ENCODE peak calls at places on chromosomes 7 and 10, in seven cellular contexts. M is cardiac muscle cell, J is HFF-Myc, F is spleen, O is suprapubic skin, T is MM.1S, G is neural crest cell. X is an unnamed sample.

GRCh38 chr10:72084094-72084459 is 4.3 kb downstream of the SPOCK2 start:
- DNase-seq in M (no peak), J (no peak), F (peak; percentile 72), G (no peak), O (no peak), T (no peak), X (no peak)

GRCh38 chr7:29652611-29653010 is 89.0 kb downstream of the PRR15 start:
- DNase-seq in J (no peak), O (no peak), T (no peak), M (no peak), G (no peak), F (no peak), X (no peak)

GRCh38 chr7:100540073-100540723 is 1.2 kb downstream of the AGFG2 start:
- DNase-seq in T (no peak), G (no peak), M (no peak), O (no peak), F (no peak), J (no peak), X (no peak)

GRCh38 chr7:139658919-139659675 is 118.7 kb downstream of the HIPK2 start:
- DNase-seq in T (no peak), G (no peak), M (no peak), O (no peak), F (no peak), J (no peak), X (no peak)

GRCh38 chr7:260441-261281 is 29.3 kb upstream of the FOXL3 start:
- DNase-seq in T (no peak), M (no peak), O (peak; percentile 59), G (no peak), F (peak; percentile 64), J (no peak), X (no peak)

GRCh38 chr7:137025469-137026175 is 157.2 kb downstream of the CHRM2 start:
- DNase-seq in O (no peak), M (no peak), J (no peak), F (no peak), T (no peak), G (no peak), X (peak; percentile 72)

GRCh38 chr7:117250801-117251200 is 72.1 kb downstream of the WNT2 start:
- DNase-seq in O (no peak), G (no peak), J (no peak), M (no peak), F (no peak), T (no peak), X (no peak)

GRCh38 chr7:99407849-99408346 is 499 bp downstream of the PDAP1 start:
- DNase-seq in F (no peak), G (no peak), O (peak; percentile 88), M (peak; percentile 40), T (no peak), J (no peak), X (peak; percentile 40)

GRCh38 chr10:18866852-18867251 is 181.7 kb upstream of the MALRD1 start:
- DNase-seq in J (no peak), T (no peak), O (no peak), G (no peak), F (no peak), M (no peak), X (no peak)

GRCh38 chr10:94439275-94439861 is 37.0 kb downstream of the TBC1D12 start:
- DNase-seq in F (no peak), G (no peak), T (no peak), M (no peak), J (no peak), O (no peak), X (no peak)

GRCh38 chr7:85469446-85469970 is 282.7 kb upstream of the SEMA3D start:
- DNase-seq in O (no peak), M (no peak), T (no peak), J (no peak), G (no peak), F (no peak), X (peak; percentile 47)

GRCh38 chr7:91398341-91398740 is 134.1 kb downstream of the FZD1 start:
- DNase-seq in G (no peak), F (no peak), J (no peak), T (no peak), O (no peak), M (no peak), X (no peak)

GRCh38 chr7:17599733-17600685 is 301.6 kb downstream of the AHR start:
- DNase-seq in F (no peak), T (no peak), O (no peak), G (no peak), J (peak; percentile 91), M (no peak), X (peak; percentile 77)

GRCh38 chr10:4947635-4948596 is 15.3 kb upstream of the AKR1C1 start:
- DNase-seq in M (peak; percentile 4), J (peak; percentile 36), O (peak; percentile 66), F (no peak), T (no peak), G (no peak), X (peak; percentile 81)

GRCh38 chr7:37028909-37029440 is 304.7 kb upstream of the AOAH start:
- DNase-seq in M (no peak), F (no peak), O (no peak), G (no peak), T (no peak), J (no peak), X (no peak)

GRCh38 chr7:142030846-142031245 is 35.2 kb downstream of the MGAM start:
- DNase-seq in J (no peak), O (no peak), T (no peak), M (no peak), F (no peak), G (no peak), X (no peak)

GRCh38 chr10:100403734-100404133 is 56.7 kb downstream of the SCD start:
- DNase-seq in F (no peak), G (no peak), J (no peak), M (no peak), O (no peak), T (no peak), X (no peak)

GRCh38 chr10:109025187-109025586 is 898.1 kb downstream of the XPNPEP1 start:
- DNase-seq in F (no peak), G (no peak), M (no peak), O (no peak), T (no peak), J (no peak), X (no peak)

GRCh38 chr7:28433604-28434254 is 21.4 kb downstream of the CREB5 start:
- DNase-seq in O (no peak), J (no peak), M (peak; percentile 68), G (no peak), F (no peak), T (no peak), X (no peak)

GRCh38 chr10:31947144-31947926 is 18.7 kb upstream of the ARHGAP12 start:
- DNase-seq in G (no peak), T (no peak), O (no peak), J (peak; percentile 94), M (no peak), F (no peak), X (peak; percentile 73)

GRCh38 chr7:128791121-128791967 is 424 bp upstream of the CCDC136 start:
- DNase-seq in M (peak; percentile 74), F (peak; percentile 94), G (peak; percentile 57), O (peak; percentile 82), T (peak; percentile 83), J (no peak), X (peak; percentile 16)

GRCh38 chr10:27223964-27224363 is 16.6 kb downstream of the ACBD5 start:
- DNase-seq in O (no peak), F (peak; percentile 79), J (no peak), T (peak; percentile 61), G (peak; percentile 5), M (peak; percentile 53), X (no peak)

GRCh38 chr7:366171-366916 is 76.4 kb downstream of the FOXL3 start:
- DNase-seq in T (no peak), O (no peak), J (no peak), G (no peak), F (peak; percentile 31), M (no peak), X (no peak)

GRCh38 chr7:115968166-115968565 is 62.4 kb downstream of the TFEC start:
- DNase-seq in M (no peak), T (no peak), O (no peak), F (no peak), J (no peak), G (no peak), X (no peak)

GRCh38 chr7:113281223-113281622 is 162.9 kb upstream of the SMIM30 start:
- DNase-seq in M (no peak), O (no peak), T (no peak), F (no peak), G (no peak), J (no peak), X (no peak)

GRCh38 chr10:128943111-128943510 is 523.9 kb upstream of the MGMT start:
- DNase-seq in F (no peak), J (no peak), O (no peak), M (no peak), G (no peak), T (no peak), X (no peak)

GRCh38 chr7:2661602-2662272 is 26.3 kb upstream of the AMZ1 start:
- DNase-seq in O (peak; percentile 64), J (no peak), G (no peak), F (peak; percentile 72), T (no peak), M (no peak), X (no peak)
- TF ChIP-seq CTCF in O (no peak), J (peak; percentile 4), G (no peak), F (no peak), T (no peak), M (peak; percentile 3), X (no peak)

GRCh38 chr7:23658831-23659427 is 21.1 kb upstream of the FAM221A start:
- DNase-seq in M (no peak), T (no peak), G (no peak), J (no peak), F (no peak), O (no peak), X (no peak)
- TF ChIP-seq CTCF in M (no peak), T (no peak), G (no peak), J (no peak), F (no peak), O (no peak), X (no peak)

GRCh38 chr7:52018680-52019054 is 702.1 kb upstream of the COBL start:
- DNase-seq in J (no peak), O (no peak), M (no peak), F (no peak), T (no peak), G (no peak), X (no peak)

GRCh38 chr7:52017802-52018679 is 701.4 kb upstream of the COBL start:
- DNase-seq in M (peak; percentile 48), J (no peak), T (peak; percentile 68), G (peak; percentile 37), F (no peak), O (no peak), X (no peak)

GRCh38 chr7:52026140-52026539 is 709.5 kb upstream of the COBL start:
- DNase-seq in J (no peak), F (no peak), G (no peak), M (no peak), O (no peak), T (no peak), X (no peak)

DNA sequence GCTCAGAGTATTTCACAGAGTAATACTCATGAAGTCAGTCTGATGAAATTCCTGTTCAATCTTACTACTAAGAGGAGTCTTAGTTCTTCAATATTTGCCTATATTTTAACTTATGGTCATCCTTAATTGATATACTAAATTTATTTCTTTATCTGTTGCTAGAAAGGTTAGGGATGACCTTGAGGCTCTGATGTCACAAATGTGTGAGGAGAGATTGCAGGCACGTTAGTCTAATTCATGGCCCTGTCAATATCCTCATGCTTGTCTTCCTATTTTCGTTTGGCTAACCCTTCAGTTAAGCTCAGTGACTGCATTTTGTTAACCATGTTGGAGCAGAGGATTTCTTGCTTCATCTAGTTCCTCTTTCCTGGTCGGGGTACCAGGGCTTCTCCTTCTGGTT is 704.7 kb upstream of the COBL start:
- DNase-seq in O (no peak), F (no peak), G (no peak), J (no peak), M (no peak), T (no peak), X (no peak)
- TF ChIP-seq CTCF in O (no peak), F (no peak), G (no peak), J (no peak), M (no peak), T (no peak), X (no peak)

GRCh38 chr10:133260895-133261725 is 15.6 kb downstream of the ADAM8 start:
- DNase-seq in M (peak; percentile 49), G (peak; percentile 25), F (peak; percentile 95), O (peak; percentile 84), T (peak; percentile 51), J (no peak), X (no peak)
- TF ChIP-seq CTCF in M (no peak), G (no peak), F (no peak), O (no peak), T (no peak), J (no peak), X (no peak)